ENCODE peak calls at places on chromosomes 12 and 14, in six cellular contexts. Y is epithelial cell of esophagus, L is cardiac muscle cell, H is mammary epithelial cell, C is HFF-Myc, G is retinal pigment epithelial cell. K is an unnamed sample.
A peak's percentile ranks its signal among the peaks of the same experiment; 100 is the strongest.

GRCh38 chr12:22034709-22035506 is 11.1 kb upstream of the CMAS start:
- DNase-seq in Y (no peak), L (no peak), H (no peak), C (no peak), G (no peak), K (no peak)

GRCh38 chr14:105193916-105194782 is 13.0 kb upstream of the NUDT14 start:
- DNase-seq in Y (peak; percentile 16), L (no peak), H (no peak), C (no peak), G (no peak), K (no peak)

GRCh38 chr14:90281261-90281660 is 24.9 kb downstream of the PSMC1 start:
- DNase-seq in Y (peak; percentile 81), L (no peak), H (peak; percentile 80), C (peak; percentile 24), G (peak; percentile 56), K (no peak)

GRCh38 chr14:32104308-32104707 is 27.2 kb downstream of the ARHGAP5 start:
- DNase-seq in Y (no peak), L (no peak), H (no peak), C (no peak), G (no peak), K (no peak)

GRCh38 chr12:81627336-81628189 is 131.6 kb downstream of the PPFIA2 start:
- DNase-seq in Y (peak; percentile 57), L (peak; percentile 81), H (peak; percentile 23), C (peak; percentile 7), G (peak; percentile 13), K (peak; percentile 18)

GRCh38 chr14:28382460-28383220 is 383.9 kb upstream of the FOXG1 start:
- DNase-seq in Y (peak; percentile 91), L (no peak), H (peak; percentile 85), C (no peak), G (peak; percentile 98), K (peak; percentile 1)

GRCh38 chr14:50875359-50876090 is 3.7 kb downstream of the ABHD12B start:
- DNase-seq in Y (no peak), L (no peak), H (no peak), C (no peak), G (no peak), K (no peak)

GRCh38 chr12:107760817-107761501 is at the start of gene PRDM4:
- DNase-seq in Y (peak; percentile 96), L (peak; percentile 98), H (peak; percentile 91), C (peak; percentile 65), G (peak; percentile 69), K (no peak)

GRCh38 chr14:96792003-96792402 is 5.2 kb upstream of the VRK1 start:
- DNase-seq in Y (no peak), L (no peak), H (peak; percentile 25), C (no peak), G (no peak), K (no peak)

GRCh38 chr12:80838024-80838658 is 99.6 kb downstream of the LIN7A start:
- DNase-seq in Y (no peak), L (no peak), H (no peak), C (no peak), G (no peak), K (no peak)

GRCh38 chr12:78835493-78835892 is 29.1 kb upstream of the SYT1 start:
- DNase-seq in Y (peak; percentile 11), L (no peak), H (no peak), C (no peak), G (no peak), K (no peak)

GRCh38 chr12:123105427-123105826 is 45.5 kb downstream of the PITPNM2 start:
- DNase-seq in Y (peak; percentile 40), L (no peak), H (no peak), C (no peak), G (no peak), K (no peak)

GRCh38 chr14:104924421-104925213 is at the start of gene PLD4:
- DNase-seq in Y (no peak), L (no peak), H (no peak), C (no peak), G (no peak), K (no peak)

GRCh38 chr14:82075566-82075965 is 541.9 kb upstream of the SEL1L start:
- DNase-seq in Y (peak; percentile 62), L (peak; percentile 89), H (no peak), C (no peak), G (no peak), K (no peak)

GRCh38 chr14:104435147-104436046 is 144.2 kb upstream of the C14orf180 start:
- DNase-seq in Y (no peak), L (no peak), H (no peak), C (no peak), G (no peak), K (no peak)

GRCh38 chr14:72879431-72879830 is 14.5 kb downstream of the DPF3 start:
- DNase-seq in Y (no peak), L (no peak), H (no peak), C (no peak), G (no peak), K (no peak)

GRCh38 chr12:188910-189621 is 24.9 kb downstream of the SLC6A12 start:
- DNase-seq in Y (peak; percentile 36), L (peak; percentile 85), H (no peak), C (no peak), G (no peak), K (no peak)

GRCh38 chr12:27951898-27952297 is 20.6 kb downstream of the PTHLH start:
- DNase-seq in Y (no peak), L (no peak), H (no peak), C (no peak), G (no peak), K (no peak)

GRCh38 chr12:6434205-6435180 is 10.3 kb upstream of the CD27 start:
- DNase-seq in Y (no peak), L (no peak), H (no peak), C (no peak), G (no peak), K (no peak)

GRCh38 chr14:104107101-104107581 is 21.6 kb downstream of the ASPG start:
- DNase-seq in Y (no peak), L (no peak), H (no peak), C (no peak), G (no peak), K (no peak)

GRCh38 chr12:14955876-14956811 is 5.3 kb downstream of the ARHGDIB start:
- DNase-seq in Y (no peak), L (no peak), H (no peak), C (no peak), G (no peak), K (no peak)

GRCh38 chr14:53663709-53664108 is 292.9 kb downstream of the BMP4 start:
- DNase-seq in Y (peak; percentile 15), L (peak; percentile 41), H (no peak), C (no peak), G (no peak), K (no peak)

GRCh38 chr12:91331371-91331770 is 148.8 kb upstream of the DCN start:
- DNase-seq in Y (no peak), L (no peak), H (no peak), C (no peak), G (no peak), K (no peak)

GRCh38 chr12:129074379-129074778 is 221.1 kb downstream of the GLT1D1 start:
- DNase-seq in Y (no peak), L (no peak), H (no peak), C (no peak), G (no peak), K (no peak)

GRCh38 chr14:104157303-104157928 is 19.0 kb downstream of the KIF26A start:
- DNase-seq in Y (no peak), L (no peak), H (no peak), C (no peak), G (no peak), K (no peak)

GRCh38 chr14:102758087-102758486 is 19.2 kb upstream of the TRAF3 start:
- DNase-seq in Y (no peak), L (no peak), H (no peak), C (no peak), G (no peak), K (no peak)

GRCh38 chr14:50095895-50096294 is 20.5 kb downstream of the VCPKMT start:
- DNase-seq in Y (no peak), L (no peak), H (no peak), C (no peak), G (no peak), K (no peak)

GRCh38 chr12:94614288-94614721 is 36.1 kb downstream of the TMCC3 start:
- DNase-seq in Y (no peak), L (peak; percentile 32), H (peak; percentile 60), C (no peak), G (peak; percentile 62), K (no peak)

GRCh38 chr12:50241178-50241577 is 42.1 kb downstream of the LIMA1 start:
- DNase-seq in Y (no peak), L (no peak), H (no peak), C (no peak), G (no peak), K (no peak)

GRCh38 chr12:57087689-57088441 is 1.0 kb upstream of the NAB2 start:
- DNase-seq in Y (peak; percentile 93), L (peak; percentile 83), H (peak; percentile 93), C (peak; percentile 94), G (peak; percentile 74), K (no peak)

GRCh38 chr14:100880271-100881101 is 23.0 kb downstream of the RTL1 start:
- DNase-seq in Y (no peak), L (no peak), H (no peak), C (no peak), G (no peak), K (no peak)

GRCh38 chr12:115088328-115088994 is 404.5 kb upstream of the TBX3 start:
- DNase-seq in Y (no peak), L (peak; percentile 23), H (no peak), C (no peak), G (no peak), K (no peak)

GRCh38 chr14:59337151-59337611 is 128.0 kb downstream of the GPR135 start:
- DNase-seq in Y (peak; percentile 63), L (no peak), H (no peak), C (no peak), G (no peak), K (no peak)

GRCh38 chr14:22713631-22713950 is 52.9 kb upstream of the OXA1L start:
- DNase-seq in Y (no peak), L (no peak), H (no peak), C (no peak), G (no peak), K (no peak)
- H3K4me3 ChIP-seq in Y (peak overlapping the region; percentile 2), L (no peak overlapping the region), H (no peak overlapping the region), C (no peak overlapping the region), G (peak overlapping the region; percentile 16), K (peak overlapping the region; percentile 24)

GRCh38 chr14:75518625-75519024 is 3.6 kb upstream of the BATF start:
- DNase-seq in Y (peak; percentile 47), L (peak; percentile 44), H (no peak), C (no peak), G (no peak), K (no peak)
- TF ChIP-seq CTCF in Y (peak; percentile 32), L (peak; percentile 42), H (peak; percentile 43), C (peak; percentile 43), G (peak; percentile 46), K (peak; percentile 55)

GRCh38 chr12:100593490-100593889 is 20.0 kb downstream of the GAS2L3 start:
- DNase-seq in Y (peak; percentile 2), L (no peak), H (peak; percentile 25), C (no peak), G (no peak), K (no peak)
- H3K4me3 ChIP-seq in Y (no peak overlapping the region), L (no peak overlapping the region), H (peak overlapping the region; percentile 29), C (no peak overlapping the region), G (peak overlapping the region; percentile 29), K (peak overlapping the region; percentile 17)

DNA sequence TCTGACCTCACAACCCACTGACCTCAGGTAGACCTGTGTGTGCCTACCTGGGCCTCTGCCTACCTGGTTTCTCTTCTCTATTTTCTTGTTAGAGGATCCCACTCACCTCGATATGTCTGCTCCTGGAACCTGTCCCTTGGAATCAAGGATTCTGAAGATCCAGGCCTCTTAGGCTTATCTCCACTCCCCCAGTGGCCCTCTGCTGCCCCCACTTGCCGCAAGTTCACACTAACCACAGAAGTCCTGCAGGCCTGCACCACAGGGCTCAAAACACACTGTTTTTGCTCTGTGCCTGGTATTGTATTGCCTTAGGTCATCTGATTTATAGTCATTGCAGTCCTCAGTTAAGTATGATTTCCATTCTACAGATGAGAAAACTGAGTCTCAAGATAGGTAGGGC is 15.3 kb upstream of the NRXN3 start:
- DNase-seq in Y (no peak), L (no peak), H (no peak), C (no peak), G (no peak), K (no peak)
- TF ChIP-seq CTCF in Y (no peak), L (no peak), H (no peak), C (no peak), G (no peak), K (peak; percentile 43)

K was measured in epithelial cell of proximal tubule.